ENCODE peak calls at places on chromosomes 2 and 18, in four cellular contexts. One of them, this sample, is unnamed.

GRCh38 chr2:43224571-43225092 is 1.8 kb downstream of the ZFP36L2 start:
- DNase-seq in sigmoid colon: peak; percentile 74
- DNase-seq in HCT116: no peak
- DNase-seq in adrenal gland: no peak
- DNase-seq in this sample: no peak

GRCh38 chr18:24427484-24427883 is 1.0 kb downstream of the IMPACT start:
- DNase-seq in HCT116: no peak
- DNase-seq in adrenal gland: no peak
- DNase-seq in sigmoid colon: no peak
- DNase-seq in this sample: no peak

GRCh38 chr2:241272298-241272721 is 43.2 kb downstream of the HDLBP start:
- DNase-seq in HCT116: no peak
- DNase-seq in adrenal gland: peak; percentile 62
- DNase-seq in sigmoid colon: peak; percentile 73
- DNase-seq in this sample: no peak

GRCh38 chr2:86821306-86821705 is 30.6 kb upstream of the CD8A start:
- DNase-seq in HCT116: no peak
- DNase-seq in adrenal gland: no peak
- DNase-seq in sigmoid colon: no peak
- DNase-seq in this sample: no peak

GRCh38 chr18:26429535-26429934 is 118.8 kb downstream of the KCTD1 start:
- DNase-seq in adrenal gland: peak; percentile 80
- DNase-seq in HCT116: peak; percentile 60
- DNase-seq in sigmoid colon: peak; percentile 18
- DNase-seq in this sample: peak; percentile 62

GRCh38 chr2:130823886-130824491 is 12.7 kb upstream of the ARHGEF4 start:
- DNase-seq in HCT116: no peak
- DNase-seq in sigmoid colon: no peak
- DNase-seq in adrenal gland: no peak
- DNase-seq in this sample: no peak

GRCh38 chr2:199470672-199471442 is 13.1 kb upstream of the SATB2 start:
- DNase-seq in adrenal gland: no peak
- DNase-seq in sigmoid colon: no peak
- DNase-seq in HCT116: no peak
- DNase-seq in this sample: no peak

GRCh38 chr2:44496130-44496529 is 134.4 kb downstream of the CAMKMT start:
- DNase-seq in adrenal gland: no peak
- DNase-seq in HCT116: no peak
- DNase-seq in sigmoid colon: no peak
- DNase-seq in this sample: no peak

DNA sequence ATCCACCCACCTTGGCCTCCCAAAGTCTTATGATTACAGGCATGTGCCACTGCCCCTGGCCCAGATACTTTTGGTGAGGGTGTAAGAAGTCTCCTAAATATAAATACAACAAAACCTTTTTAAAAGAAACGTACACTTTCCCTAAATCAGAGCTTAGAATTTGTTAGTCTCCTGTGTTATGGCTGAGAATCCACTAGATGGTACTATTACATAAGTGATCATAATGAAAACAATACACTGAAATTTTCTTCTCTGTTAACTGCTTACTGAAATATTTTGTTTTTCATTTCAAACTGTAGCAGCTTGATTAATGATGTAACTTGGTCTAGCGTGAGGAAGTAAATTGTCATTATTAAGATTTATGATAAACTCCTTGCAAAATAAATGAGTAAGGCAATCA is 74.8 kb upstream of the FAM98A start:
- DNase-seq in HCT116: peak; percentile 13
- DNase-seq in adrenal gland: no peak
- DNase-seq in sigmoid colon: no peak
- DNase-seq in this sample: no peak
- TF ChIP-seq CTCF in HCT116: peak; percentile 21
- TF ChIP-seq CTCF in adrenal gland: peak; percentile 40
- TF ChIP-seq CTCF in sigmoid colon: no peak
- TF ChIP-seq CTCF in this sample: peak; percentile 40

GRCh38 chr2:226118471-226119429 is 680.9 kb downstream of the IRS1 start:
- DNase-seq in HCT116: peak; percentile 89
- DNase-seq in adrenal gland: peak; percentile 65
- DNase-seq in sigmoid colon: peak; percentile 69
- DNase-seq in this sample: peak; percentile 86
- H3K4me3 ChIP-seq in HCT116: no peak overlapping the region
- H3K4me3 ChIP-seq in adrenal gland: no peak overlapping the region
- H3K4me3 ChIP-seq in sigmoid colon: peak overlapping the region; percentile 27
- H3K4me3 ChIP-seq in this sample: peak overlapping the region; percentile 2

DNA sequence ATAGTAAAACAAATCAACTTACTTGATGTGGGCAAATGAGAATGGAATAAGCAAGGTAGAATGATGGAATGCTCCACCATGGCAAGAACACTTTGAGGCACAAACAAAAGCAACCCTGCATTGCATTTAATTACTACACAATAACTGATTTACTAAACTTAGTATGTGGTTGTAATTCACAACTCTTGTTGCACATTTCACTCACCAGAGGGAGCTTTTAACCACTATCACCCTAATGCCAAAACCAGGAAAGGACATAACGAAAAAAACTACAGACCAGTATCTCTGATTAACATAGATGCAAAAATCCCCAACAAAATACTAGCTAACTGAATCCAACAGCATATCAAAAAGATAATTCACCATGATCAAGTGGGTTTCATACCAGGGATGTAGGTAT is 659.8 kb downstream of the CPS1 start:
- DNase-seq in HCT116: no peak
- DNase-seq in adrenal gland: no peak
- DNase-seq in sigmoid colon: no peak
- DNase-seq in this sample: no peak
- TF ChIP-seq CTCF in HCT116: peak; percentile 28
- TF ChIP-seq CTCF in adrenal gland: no peak
- TF ChIP-seq CTCF in sigmoid colon: no peak
- TF ChIP-seq CTCF in this sample: no peak

GRCh38 chr2:32008811-32009478 is 1.9 kb downstream of the MEMO1 start:
- DNase-seq in adrenal gland: no peak
- DNase-seq in HCT116: no peak
- DNase-seq in sigmoid colon: no peak
- DNase-seq in this sample: no peak
- H3K4me3 ChIP-seq in adrenal gland: peak overlapping the region; percentile 58
- H3K4me3 ChIP-seq in HCT116: peak overlapping the region; percentile 81
- H3K4me3 ChIP-seq in sigmoid colon: peak overlapping the region; percentile 97
- H3K4me3 ChIP-seq in this sample: peak overlapping the region; percentile 81

DNA sequence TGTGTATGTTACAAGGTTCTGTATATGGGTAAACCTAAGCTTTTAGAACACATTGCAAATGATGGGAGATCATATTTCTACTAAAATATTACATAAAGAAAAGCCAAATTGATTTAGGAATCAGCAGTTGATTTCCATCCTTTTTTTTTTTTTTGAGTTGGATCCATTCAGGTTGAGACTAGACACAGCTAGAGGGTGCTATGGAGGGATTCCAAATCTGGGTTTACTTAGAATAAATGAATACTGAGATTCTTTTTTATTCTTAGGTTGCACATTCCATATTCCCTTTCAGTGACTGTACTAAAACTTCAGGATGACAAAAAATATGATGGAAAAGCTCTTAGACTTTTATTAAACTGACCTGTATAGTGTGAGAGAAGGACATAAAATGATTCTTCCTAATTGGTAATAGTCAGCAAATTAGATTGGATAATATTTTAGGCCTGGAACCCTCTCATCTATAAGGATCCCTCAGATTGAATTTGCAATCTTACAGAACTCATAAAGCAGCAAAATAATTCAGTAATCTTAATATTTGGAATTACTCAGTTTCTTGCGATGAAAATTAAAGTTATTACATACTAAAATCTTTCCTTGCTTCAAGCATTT is 183.3 kb upstream of the SESTD1 start:
- DNase-seq in sigmoid colon: no peak
- DNase-seq in HCT116: no peak
- DNase-seq in adrenal gland: no peak
- DNase-seq in this sample: no peak
- TF ChIP-seq CTCF in sigmoid colon: no peak
- TF ChIP-seq CTCF in HCT116: no peak
- TF ChIP-seq CTCF in adrenal gland: no peak
- TF ChIP-seq CTCF in this sample: peak; percentile 33

GRCh38 chr2:42064417-42064942 is 16.7 kb downstream of the PKDCC start:
- DNase-seq in HCT116: no peak
- DNase-seq in sigmoid colon: no peak
- DNase-seq in adrenal gland: no peak
- DNase-seq in this sample: no peak

GRCh38 chr2:42060028-42060427 is 12.2 kb downstream of the PKDCC start:
- DNase-seq in adrenal gland: no peak
- DNase-seq in HCT116: no peak
- DNase-seq in sigmoid colon: no peak
- DNase-seq in this sample: no peak

GRCh38 chr2:42060718-42061619 is 13.1 kb downstream of the PKDCC start:
- DNase-seq in HCT116: no peak
- DNase-seq in adrenal gland: peak; percentile 80
- DNase-seq in sigmoid colon: peak; percentile 87
- DNase-seq in this sample: no peak

GRCh38 chr2:42061839-42062238 is 14.0 kb downstream of the PKDCC start:
- DNase-seq in sigmoid colon: no peak
- DNase-seq in adrenal gland: no peak
- DNase-seq in HCT116: no peak
- DNase-seq in this sample: no peak

DNA sequence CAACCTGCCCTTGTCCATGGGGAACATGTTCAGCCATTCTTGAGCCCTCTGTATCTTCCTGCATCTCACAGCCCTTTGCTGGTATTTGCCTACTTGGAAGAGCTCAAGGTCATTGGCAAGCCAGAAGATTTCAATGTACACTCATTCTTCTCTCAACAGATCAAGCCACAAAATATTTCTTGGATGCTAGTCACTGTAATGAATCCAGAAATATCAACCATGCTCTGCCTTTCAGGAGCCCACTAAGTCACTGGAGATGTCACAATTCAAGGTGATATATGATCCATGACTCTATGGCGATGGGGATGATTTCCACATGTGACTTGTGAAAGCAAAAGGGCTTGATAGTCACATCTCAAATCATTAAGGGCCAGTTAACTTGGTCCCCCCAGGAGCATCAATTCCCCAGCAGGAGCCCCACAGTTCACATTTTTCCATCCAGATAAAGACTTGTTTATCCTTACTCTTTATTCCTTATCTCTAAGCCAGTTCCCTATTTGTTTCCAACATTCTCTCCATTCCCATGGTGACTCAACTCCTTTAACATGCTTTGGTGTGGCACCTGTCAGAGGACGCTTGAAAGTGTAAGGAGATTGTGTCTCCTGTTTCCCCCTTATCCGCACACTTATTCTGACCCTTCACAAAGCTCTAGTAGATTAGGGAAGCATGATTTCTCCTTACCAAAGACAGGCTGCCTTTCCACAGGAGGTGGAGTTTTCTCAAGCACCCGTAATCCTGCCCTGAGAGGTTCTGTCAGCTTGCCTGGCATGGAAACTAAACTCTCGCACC is 15.8 kb downstream of the PKDCC start:
- DNase-seq in sigmoid colon: no peak
- DNase-seq in adrenal gland: no peak
- DNase-seq in HCT116: no peak
- DNase-seq in this sample: peak; percentile 48
- H3K4me3 ChIP-seq in sigmoid colon: no peak overlapping the region
- H3K4me3 ChIP-seq in adrenal gland: no peak overlapping the region
- H3K4me3 ChIP-seq in HCT116: no peak overlapping the region
- H3K4me3 ChIP-seq in this sample: no peak overlapping the region

GRCh38 chr2:27409321-27410073 is at the start of gene PPM1G:
- DNase-seq in HCT116: peak; percentile 82
- DNase-seq in adrenal gland: peak; percentile 97
- DNase-seq in sigmoid colon: peak; percentile 97
- DNase-seq in this sample: peak; percentile 60
- TF ChIP-seq CTCF in HCT116: no peak
- TF ChIP-seq CTCF in adrenal gland: no peak
- TF ChIP-seq CTCF in sigmoid colon: no peak
- TF ChIP-seq CTCF in this sample: no peak